ENCODE peak calls at places on chromosome 12, in four cellular contexts. One of them, this sample, is unnamed.

GRCh38 chr12:88448337-88448944 is 131.8 kb downstream of the KITLG start:
- DNase-seq in naive thymus-derived CD4-positive, alpha-beta T cell: no peak
- DNase-seq in tibial artery: no peak
- DNase-seq in body of pancreas: no peak
- DNase-seq in this sample: no peak

GRCh38 chr12:5083955-5084849 is 40.5 kb downstream of the KCNA5 start:
- DNase-seq in naive thymus-derived CD4-positive, alpha-beta T cell: no peak
- DNase-seq in tibial artery: no peak
- DNase-seq in body of pancreas: peak; percentile 28
- DNase-seq in this sample: no peak

GRCh38 chr12:4645023-4645422 is 3.8 kb downstream of the AKAP3 start:
- DNase-seq in naive thymus-derived CD4-positive, alpha-beta T cell: no peak
- DNase-seq in tibial artery: no peak
- DNase-seq in body of pancreas: no peak
- DNase-seq in this sample: no peak

GRCh38 chr12:124536613-124537012 is 30.8 kb downstream of the NCOR2 start:
- DNase-seq in naive thymus-derived CD4-positive, alpha-beta T cell: no peak
- DNase-seq in tibial artery: no peak
- DNase-seq in body of pancreas: no peak
- DNase-seq in this sample: no peak

GRCh38 chr12:2934371-2934770 is 24.8 kb upstream of the TEAD4 start:
- DNase-seq in naive thymus-derived CD4-positive, alpha-beta T cell: no peak
- DNase-seq in tibial artery: no peak
- DNase-seq in body of pancreas: no peak
- DNase-seq in this sample: no peak

GRCh38 chr12:19726122-19726521 is 286.8 kb downstream of the AEBP2 start:
- DNase-seq in naive thymus-derived CD4-positive, alpha-beta T cell: no peak
- DNase-seq in tibial artery: no peak
- DNase-seq in body of pancreas: no peak
- DNase-seq in this sample: no peak

GRCh38 chr12:130184531-130185090 is 22.3 kb downstream of the FZD10 start:
- DNase-seq in naive thymus-derived CD4-positive, alpha-beta T cell: no peak
- DNase-seq in tibial artery: no peak
- DNase-seq in body of pancreas: no peak
- DNase-seq in this sample: no peak

GRCh38 chr12:48069253-48069652 is 36.6 kb downstream of the SENP1 start:
- DNase-seq in naive thymus-derived CD4-positive, alpha-beta T cell: no peak
- DNase-seq in tibial artery: no peak
- DNase-seq in body of pancreas: no peak
- DNase-seq in this sample: no peak

GRCh38 chr12:55829967-55830600 is 697 bp upstream of the DNAJC14 start:
- DNase-seq in naive thymus-derived CD4-positive, alpha-beta T cell: peak; percentile 16
- DNase-seq in tibial artery: peak; percentile 45
- DNase-seq in body of pancreas: peak; percentile 70
- DNase-seq in this sample: peak; percentile 81

GRCh38 chr12:75771023-75771422 is 259.6 kb upstream of the KRR1 start:
- DNase-seq in naive thymus-derived CD4-positive, alpha-beta T cell: no peak
- DNase-seq in tibial artery: no peak
- DNase-seq in body of pancreas: no peak
- DNase-seq in this sample: no peak

GRCh38 chr12:117331691-117332090 is 29.7 kb downstream of the NOS1 start:
- DNase-seq in naive thymus-derived CD4-positive, alpha-beta T cell: no peak
- DNase-seq in tibial artery: no peak
- DNase-seq in body of pancreas: no peak
- DNase-seq in this sample: no peak

GRCh38 chr12:68432622-68433021 is 100.5 kb upstream of the MDM1 start:
- DNase-seq in naive thymus-derived CD4-positive, alpha-beta T cell: no peak
- DNase-seq in tibial artery: no peak
- DNase-seq in body of pancreas: no peak
- DNase-seq in this sample: no peak

GRCh38 chr12:89261210-89261609 is 91.1 kb downstream of the DUSP6 start:
- DNase-seq in naive thymus-derived CD4-positive, alpha-beta T cell: no peak
- DNase-seq in tibial artery: no peak
- DNase-seq in body of pancreas: no peak
- DNase-seq in this sample: no peak

GRCh38 chr12:27018071-27018470 is 3.9 kb upstream of the TM7SF3 start:
- DNase-seq in naive thymus-derived CD4-positive, alpha-beta T cell: no peak
- DNase-seq in tibial artery: no peak
- DNase-seq in body of pancreas: no peak
- DNase-seq in this sample: no peak

GRCh38 chr12:5438671-5439200 is 6.8 kb downstream of the NTF3 start:
- DNase-seq in naive thymus-derived CD4-positive, alpha-beta T cell: no peak
- DNase-seq in tibial artery: no peak
- DNase-seq in body of pancreas: no peak
- DNase-seq in this sample: no peak

GRCh38 chr12:107484219-107484618 is 201.4 kb upstream of the PWP1 start:
- DNase-seq in naive thymus-derived CD4-positive, alpha-beta T cell: no peak
- DNase-seq in tibial artery: no peak
- DNase-seq in body of pancreas: no peak
- DNase-seq in this sample: peak; percentile 2

GRCh38 chr12:120186654-120187053 is 7.9 kb downstream of the GCN1 start:
- DNase-seq in naive thymus-derived CD4-positive, alpha-beta T cell: no peak
- DNase-seq in tibial artery: no peak
- DNase-seq in body of pancreas: no peak
- DNase-seq in this sample: no peak

GRCh38 chr12:106954462-106955376 is 988 bp upstream of the TMEM263 start:
- DNase-seq in naive thymus-derived CD4-positive, alpha-beta T cell: no peak
- DNase-seq in tibial artery: peak; percentile 38
- DNase-seq in body of pancreas: peak; percentile 51
- DNase-seq in this sample: no peak

GRCh38 chr12:28500373-28501024 is 310.2 kb downstream of the CCDC91 start:
- DNase-seq in naive thymus-derived CD4-positive, alpha-beta T cell: no peak
- DNase-seq in tibial artery: no peak
- DNase-seq in body of pancreas: no peak
- DNase-seq in this sample: no peak

GRCh38 chr12:89959188-89959587 is 250.6 kb upstream of the ATP2B1 start:
- DNase-seq in naive thymus-derived CD4-positive, alpha-beta T cell: no peak
- DNase-seq in tibial artery: no peak
- DNase-seq in body of pancreas: no peak
- DNase-seq in this sample: no peak

DNA sequence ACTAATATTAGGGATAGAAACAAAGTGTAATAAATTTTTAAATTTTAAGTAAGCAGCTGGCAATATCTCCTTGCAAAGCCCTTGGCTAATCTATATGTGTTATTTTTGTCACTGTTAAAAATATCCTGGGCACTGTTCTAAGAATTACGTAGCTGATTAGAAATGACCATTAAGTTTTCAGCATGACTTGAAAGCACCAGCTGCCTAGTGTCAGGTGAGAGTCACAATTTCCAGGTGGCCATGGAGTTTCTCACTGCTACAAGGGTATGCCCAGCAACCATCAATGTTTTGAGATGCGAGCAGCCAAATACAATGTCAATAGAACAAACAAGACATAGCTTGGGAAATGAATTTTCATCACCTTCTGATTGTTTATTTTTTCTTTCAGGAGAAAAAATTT is 23.3 kb upstream of the GYS2 start:
- DNase-seq in naive thymus-derived CD4-positive, alpha-beta T cell: no peak
- DNase-seq in tibial artery: no peak
- DNase-seq in body of pancreas: peak; percentile 58
- DNase-seq in this sample: no peak
- H3K4me1 ChIP-seq in naive thymus-derived CD4-positive, alpha-beta T cell: no peaks in the 10 kb centered on the region
- H3K4me1 ChIP-seq in tibial artery: no peaks in the 10 kb centered on the region
- H3K4me1 ChIP-seq in body of pancreas: no peaks in the 10 kb centered on the region
- H3K4me1 ChIP-seq in this sample: no peaks in the 10 kb centered on the region

GRCh38 chr12:46361667-46362034 is 10.9 kb downstream of the SLC38A2 start:
- DNase-seq in naive thymus-derived CD4-positive, alpha-beta T cell: no peak
- DNase-seq in tibial artery: no peak
- DNase-seq in body of pancreas: no peak
- DNase-seq in this sample: no peak
- H3K4me1 ChIP-seq in naive thymus-derived CD4-positive, alpha-beta T cell: peaks cover 17% of the 10 kb centered on the region
- H3K4me1 ChIP-seq in tibial artery: peaks cover 29% of the 10 kb centered on the region
- H3K4me1 ChIP-seq in body of pancreas: peaks cover 73% of the 10 kb centered on the region
- H3K4me1 ChIP-seq in this sample: peaks cover 16% of the 10 kb centered on the region

DNA sequence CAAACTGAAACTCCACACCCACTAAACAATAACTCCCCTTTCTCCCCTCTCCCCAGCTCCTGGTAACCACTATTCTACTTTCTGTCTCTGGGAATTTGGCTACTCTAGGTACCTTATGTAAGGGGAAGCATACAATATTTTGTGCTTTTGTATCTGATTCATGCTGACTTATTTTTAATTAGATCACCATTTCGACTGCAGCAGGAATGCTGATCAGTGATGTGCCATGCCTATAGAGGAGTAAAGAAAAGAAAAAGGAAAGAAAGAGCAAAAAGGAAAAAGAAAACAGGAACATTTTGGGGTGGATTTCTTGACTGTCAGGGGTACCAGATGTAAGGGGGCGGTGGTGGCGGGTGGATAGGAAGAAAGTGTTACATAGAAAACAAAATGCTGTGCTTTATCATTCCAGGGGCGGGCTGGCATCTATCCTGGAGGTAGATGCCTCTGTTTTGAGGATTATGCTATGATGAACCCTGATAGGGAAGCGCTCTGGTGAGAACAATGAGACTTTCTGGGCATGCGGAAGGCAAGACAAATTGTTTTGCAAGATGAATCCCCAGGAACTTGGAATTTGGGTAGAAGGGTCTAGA is 45.2 kb upstream of the CTDSP2 start:
- DNase-seq in naive thymus-derived CD4-positive, alpha-beta T cell: no peak
- DNase-seq in tibial artery: no peak
- DNase-seq in body of pancreas: no peak
- DNase-seq in this sample: no peak
- H3K4me1 ChIP-seq in naive thymus-derived CD4-positive, alpha-beta T cell: peaks cover 33% of the 10 kb centered on the region
- H3K4me1 ChIP-seq in tibial artery: peaks cover 89% of the 10 kb centered on the region
- H3K4me1 ChIP-seq in body of pancreas: peaks cover 46% of the 10 kb centered on the region
- H3K4me1 ChIP-seq in this sample: peaks cover 60% of the 10 kb centered on the region

GRCh38 chr12:53977596-53978464 is 3.1 kb upstream of the HOTAIR start:
- DNase-seq in naive thymus-derived CD4-positive, alpha-beta T cell: no peak
- DNase-seq in tibial artery: no peak
- DNase-seq in body of pancreas: no peak
- DNase-seq in this sample: no peak

GRCh38 chr12:53982616-53983579 is 2.0 kb upstream of the HOXC10 start:
- DNase-seq in naive thymus-derived CD4-positive, alpha-beta T cell: no peak
- DNase-seq in tibial artery: no peak
- DNase-seq in body of pancreas: no peak
- DNase-seq in this sample: no peak

GRCh38 chr12:53981652-53982565 is 3.0 kb upstream of the HOXC10 start:
- DNase-seq in naive thymus-derived CD4-positive, alpha-beta T cell: no peak
- DNase-seq in tibial artery: no peak
- DNase-seq in body of pancreas: no peak
- DNase-seq in this sample: no peak

GRCh38 chr12:53978477-53979356 is 4.0 kb upstream of the HOTAIR start:
- DNase-seq in naive thymus-derived CD4-positive, alpha-beta T cell: no peak
- DNase-seq in tibial artery: no peak
- DNase-seq in body of pancreas: no peak
- DNase-seq in this sample: no peak

DNA sequence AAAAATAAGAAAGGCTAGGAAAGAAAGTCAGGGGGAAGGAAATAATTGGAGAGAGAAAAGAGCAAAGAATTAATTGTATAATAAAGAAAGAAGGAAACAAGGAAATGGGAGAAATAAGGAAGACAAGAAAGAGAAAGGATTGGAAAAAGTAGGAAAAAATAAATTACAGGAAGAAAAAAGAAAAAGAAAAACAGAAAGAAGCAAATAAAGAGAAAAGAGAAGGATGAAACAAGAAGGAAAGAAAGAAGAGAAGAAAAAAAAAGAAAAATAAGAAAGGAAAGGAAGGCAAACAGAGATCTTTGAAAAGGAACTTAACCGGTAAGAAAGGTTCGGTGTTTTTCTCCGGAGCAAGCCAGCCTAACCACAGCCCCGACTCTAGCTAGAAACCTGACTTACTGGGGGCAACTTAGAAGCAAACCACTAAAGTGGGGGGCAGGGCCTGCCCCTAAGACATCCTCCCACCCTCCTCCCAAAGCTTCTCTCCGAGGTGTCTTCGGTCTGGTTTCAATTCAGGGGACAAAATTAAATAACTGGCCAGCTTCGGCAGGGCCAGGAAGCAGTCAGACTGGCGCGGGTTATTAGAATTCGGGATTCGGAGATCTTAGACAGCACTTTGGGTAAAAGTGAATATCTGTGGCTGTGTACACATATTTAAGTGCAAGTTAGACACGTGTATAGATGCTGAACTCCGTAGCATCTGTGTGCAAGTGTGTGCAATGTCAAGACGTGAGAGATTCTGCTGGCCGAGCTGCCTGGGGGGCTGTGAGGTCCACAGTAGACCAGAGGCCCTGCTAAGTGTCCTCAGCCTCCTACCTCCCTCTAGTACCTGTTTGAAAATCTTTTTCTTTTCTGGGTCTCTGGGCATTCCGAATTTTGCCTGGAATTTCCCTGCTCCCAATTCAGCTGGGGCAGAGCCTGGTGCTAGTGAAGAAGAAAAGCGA is 4.2 kb upstream of the HOXC10 start:
- DNase-seq in naive thymus-derived CD4-positive, alpha-beta T cell: no peak
- DNase-seq in tibial artery: no peak
- DNase-seq in body of pancreas: no peak
- DNase-seq in this sample: no peak
- H3K4me1 ChIP-seq in naive thymus-derived CD4-positive, alpha-beta T cell: peaks cover 13% of the 10 kb centered on the region
- H3K4me1 ChIP-seq in tibial artery: peaks cover 28% of the 10 kb centered on the region
- H3K4me1 ChIP-seq in body of pancreas: peaks cover 9% of the 10 kb centered on the region
- H3K4me1 ChIP-seq in this sample: peaks cover 7% of the 10 kb centered on the region

DNA sequence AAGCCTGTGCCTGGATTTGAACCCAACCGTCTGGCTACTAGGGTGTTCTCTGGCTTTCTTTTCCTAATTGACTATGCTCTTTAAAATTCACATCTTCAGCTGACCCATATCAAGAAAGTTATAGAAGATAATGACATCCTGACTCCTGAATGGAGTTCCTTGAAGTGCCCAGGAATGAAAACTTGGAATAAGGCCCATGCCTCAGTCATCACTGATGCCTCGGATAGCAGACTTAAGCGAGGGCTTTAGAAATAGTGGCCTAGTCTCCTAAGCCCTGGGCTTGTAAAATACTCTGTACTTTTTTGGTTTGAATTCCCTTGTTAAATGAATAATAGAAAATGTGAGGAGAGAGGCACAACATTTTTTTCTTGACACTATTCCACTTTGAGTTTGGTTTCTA is 39.0 kb downstream of the CHST11 start:
- DNase-seq in naive thymus-derived CD4-positive, alpha-beta T cell: no peak
- DNase-seq in tibial artery: no peak
- DNase-seq in body of pancreas: no peak
- DNase-seq in this sample: no peak
- H3K4me1 ChIP-seq in naive thymus-derived CD4-positive, alpha-beta T cell: peaks cover 67% of the 10 kb centered on the region
- H3K4me1 ChIP-seq in tibial artery: peaks cover 7% of the 10 kb centered on the region
- H3K4me1 ChIP-seq in body of pancreas: no peaks in the 10 kb centered on the region
- H3K4me1 ChIP-seq in this sample: no peaks in the 10 kb centered on the region

This sample was measured in ascending aorta.